ENCODE peak calls at places on chromosomes 7 and 10, in four cellular contexts. I is fibroblast of lung; J is NCI-H1092 treated with DMSO at 0.1 percent for 48 hours; D is activated CD8-positive, alpha-beta memory T cell treated with anti-CD3 and anti-CD28 coated beads, Interleukin-2, amount 10 ng/mL, durations not matched to agents 7 days and 5 days. P is an unnamed sample.

GRCh38 chr7:123998921-123999320 is 33.9 kb downstream of the TMEM229A start:
- DNase-seq in I (no peak), J (no peak), D (no peak), P (no peak)

GRCh38 chr7:42480304-42480665 is 243.3 kb upstream of the GLI3 start:
- DNase-seq in I (peak), J (no peak), D (no peak), P (no peak)

GRCh38 chr10:107442035-107442505 is 277.6 kb upstream of the SORCS1 start:
- DNase-seq in I (peak), J (no peak), D (no peak), P (no peak)

GRCh38 chr7:96321041-96321669 is 743 bp downstream of the SLC25A13 start:
- DNase-seq in I (peak), J (peak), D (peak), P (peak)

GRCh38 chr10:17144757-17145156 is 15.1 kb upstream of the CUBN start:
- DNase-seq in I (peak), J (no peak), D (peak), P (no peak)

GRCh38 chr10:47030191-47030698 is 119.0 kb downstream of the PTPN20 start:
- DNase-seq in I (no peak), J (no peak), D (peak), P (no peak)

GRCh38 chr7:92159-92767 is 100.1 kb upstream of the FAM20C start:
- DNase-seq in I (no peak), J (peak), D (no peak), P (no peak)

GRCh38 chr7:31249671-31250070 is 90.9 kb downstream of the NEUROD6 start:
- DNase-seq in I (no peak), J (no peak), D (no peak), P (no peak)

GRCh38 chr7:51471199-51472016 is 154.8 kb upstream of the COBL start:
- DNase-seq in I (no peak), J (peak), D (no peak), P (peak)